ENCODE peak calls at places on chromosome 13, in eight cellular contexts. B is CD8-positive, alpha-beta T cell; O is cardiac muscle cell; D is astrocyte; Z is heart left ventricle; M is osteoblast; C is suprapubic skin; G is HAP-1. T is an unnamed sample.

GRCh38 chr13:73303858-73304257 is 245.1 kb downstream of the KLF5 start:
- DNase-seq in D (peak; percentile 62), B (no peak), O (no peak), C (no peak), G (no peak), M (no peak), Z (no peak), T (peak; percentile 92)

GRCh38 chr13:100892981-100893380 is 218.4 kb upstream of the TMTC4 start:
- DNase-seq in B (no peak), D (no peak), M (peak; percentile 36), Z (no peak), C (no peak), G (no peak), O (no peak), T (no peak)

GRCh38 chr13:109985871-109986270 is 199.5 kb upstream of the IRS2 start:
- DNase-seq in Z (no peak), G (no peak), C (no peak), B (no peak), M (no peak), O (no peak), D (no peak), T (no peak)

GRCh38 chr13:41231025-41231677 is 32.2 kb downstream of the MTRF1 start:
- DNase-seq in B (no peak), M (no peak), Z (no peak), O (no peak), G (no peak), D (no peak), C (no peak), T (no peak)

GRCh38 chr13:44088911-44089851 is 209.5 kb downstream of the LACC1 start:
- DNase-seq in C (no peak), O (no peak), D (no peak), Z (no peak), M (no peak), G (no peak), B (no peak), T (peak; percentile 53)

GRCh38 chr13:110116072-110116487 is 190.9 kb downstream of the COL4A1 start:
- DNase-seq in M (peak; percentile 95), Z (peak; percentile 63), B (peak; percentile 35), D (no peak), O (peak; percentile 90), C (no peak), G (peak; percentile 79), T (no peak)

GRCh38 chr13:95411641-95412040 is 110.4 kb upstream of the ABCC4 start:
- DNase-seq in D (peak; percentile 22), B (no peak), Z (no peak), C (no peak), O (peak; percentile 7), G (no peak), M (peak; percentile 17), T (peak; percentile 16)

GRCh38 chr13:94412870-94413269 is 66.6 kb downstream of the DCT start:
- DNase-seq in G (no peak), Z (no peak), O (no peak), M (no peak), D (peak; percentile 16), B (no peak), C (no peak), T (no peak)

GRCh38 chr13:25762288-25762687 is 289.5 kb downstream of the SHISA2 start:
- DNase-seq in D (no peak), M (no peak), Z (no peak), B (no peak), G (no peak), C (no peak), O (no peak), T (no peak)

GRCh38 chr13:105848494-105848893 is 687.0 kb downstream of the EFNB2 start:
- DNase-seq in C (no peak), O (no peak), D (peak; percentile 8), Z (no peak), M (no peak), G (no peak), B (no peak), T (peak; percentile 82)

GRCh38 chr13:105177265-105177900 is 1358.1 kb downstream of the EFNB2 start:
- DNase-seq in Z (no peak), B (no peak), O (no peak), G (no peak), C (no peak), D (no peak), M (no peak), T (no peak)

GRCh38 chr13:91647361-91647970 is 249.0 kb downstream of the GPC5 start:
- DNase-seq in M (no peak), C (no peak), Z (no peak), O (peak; percentile 22), D (peak; percentile 36), G (peak; percentile 71), B (no peak), T (no peak)

GRCh38 chr13:46529509-46529908 is 23.5 kb upstream of the LRCH1 start:
- DNase-seq in O (no peak), M (no peak), G (no peak), B (no peak), Z (no peak), D (no peak), C (no peak), T (no peak)

GRCh38 chr13:80096383-80096782 is 244.5 kb downstream of the SPRY2 start:
- DNase-seq in D (no peak), Z (no peak), G (no peak), B (no peak), C (no peak), M (no peak), O (no peak), T (no peak)

GRCh38 chr13:48772908-48773307 is 119.2 kb downstream of the CYSLTR2 start:
- DNase-seq in C (no peak), Z (no peak), B (no peak), G (no peak), M (no peak), D (no peak), O (no peak), T (no peak)

GRCh38 chr13:48492123-48493075 is 40.5 kb downstream of the RCBTB2 start:
- DNase-seq in Z (peak; percentile 88), G (no peak), C (peak; percentile 89), D (no peak), M (peak; percentile 86), B (peak; percentile 63), O (peak; percentile 91), T (peak; percentile 57)

GRCh38 chr13:95624020-95624419 is 20.5 kb downstream of the DZIP1 start:
- DNase-seq in M (no peak), O (peak; percentile 73), C (no peak), D (peak; percentile 31), B (peak; percentile 13), Z (no peak), G (peak; percentile 39), T (peak; percentile 40)

GRCh38 chr13:44967656-44968451 is 21.4 kb downstream of the NUFIP1 start:
- DNase-seq in C (no peak), B (no peak), O (peak; percentile 68), G (no peak), M (peak; percentile 58), D (no peak), Z (no peak), T (no peak)

GRCh38 chr13:90696254-90696653 is 651.2 kb upstream of the MIR17HG start:
- DNase-seq in B (no peak), C (no peak), G (no peak), O (peak; percentile 75), D (peak; percentile 83), M (no peak), Z (no peak), T (peak; percentile 76)

GRCh38 chr13:32905864-32906180 is 110.4 kb upstream of the KL start:
- DNase-seq in O (no peak), G (no peak), C (no peak), B (no peak), D (peak; percentile 43), Z (peak; percentile 42), M (no peak), T (no peak)
- H3K4me1 ChIP-seq in O (no peaks in the 10 kb centered on the region), G (no peaks in the 10 kb centered on the region), C (peaks cover 22% of the 10 kb centered on the region), B (no peaks in the 10 kb centered on the region), D (peaks cover 36% of the 10 kb centered on the region), Z (peaks cover 24% of the 10 kb centered on the region), M (peaks cover 18% of the 10 kb centered on the region), T (peaks cover 7% of the 10 kb centered on the region)

DNA sequence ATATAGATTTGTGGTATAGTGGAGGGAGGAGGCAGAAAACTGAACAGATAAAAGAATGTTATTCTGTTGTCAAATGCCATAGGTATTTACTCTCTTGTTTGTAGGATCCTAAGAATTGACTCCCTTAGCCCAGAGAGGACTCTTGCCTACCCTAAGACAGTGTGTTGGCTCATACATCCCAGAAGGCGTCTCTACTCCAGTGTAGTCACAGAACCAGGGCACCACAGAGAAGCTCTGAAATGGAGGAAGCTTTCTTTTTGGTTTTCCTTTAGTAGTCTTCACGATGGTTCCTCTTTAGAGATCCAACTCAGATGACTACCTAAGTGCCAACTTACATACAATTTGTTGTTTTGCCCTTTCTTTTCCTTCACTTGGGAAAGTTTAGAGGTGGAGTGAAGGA is 14.0 kb downstream of the GPR183 start:
- DNase-seq in B (no peak), G (no peak), O (no peak), M (no peak), Z (no peak), C (no peak), D (no peak), T (no peak)
- H3K4me1 ChIP-seq in B (peaks cover 56% of the 10 kb centered on the region), G (no peaks in the 10 kb centered on the region), O (peaks cover 9% of the 10 kb centered on the region), M (peaks cover 16% of the 10 kb centered on the region), Z (peaks cover 5% of the 10 kb centered on the region), C (peaks cover 11% of the 10 kb centered on the region), D (peaks cover 3% of the 10 kb centered on the region), T (no peaks in the 10 kb centered on the region)

GRCh38 chr13:30618186-30618937 is 642 bp downstream of the USPL1 start:
- DNase-seq in Z (no peak), D (no peak), C (peak; percentile 69), M (no peak), O (no peak), B (no peak), G (no peak), T (peak; percentile 23)
- H3K4me1 ChIP-seq in Z (peaks cover 41% of the 10 kb centered on the region), D (peaks cover 18% of the 10 kb centered on the region), C (peaks cover 39% of the 10 kb centered on the region), M (peaks cover 28% of the 10 kb centered on the region), O (peaks cover 25% of the 10 kb centered on the region), B (peaks cover 34% of the 10 kb centered on the region), G (peaks cover 13% of the 10 kb centered on the region), T (peaks cover 3% of the 10 kb centered on the region)

GRCh38 chr13:28049215-28049614 is 51.2 kb downstream of the FLT3 start:
- DNase-seq in B (no peak), Z (no peak), M (no peak), D (no peak), G (no peak), C (no peak), O (no peak), T (no peak)

GRCh38 chr13:28047784-28048388 is 52.5 kb downstream of the FLT3 start:
- DNase-seq in M (no peak), G (no peak), B (no peak), D (no peak), O (no peak), C (no peak), Z (no peak), T (peak; percentile 34)

GRCh38 chr13:28045861-28046260 is 54.5 kb downstream of the FLT3 start:
- DNase-seq in C (no peak), M (no peak), B (no peak), Z (no peak), G (no peak), O (no peak), D (no peak), T (no peak)

GRCh38 chr13:28048768-28049167 is 51.6 kb downstream of the FLT3 start:
- DNase-seq in O (no peak), D (no peak), G (no peak), C (no peak), B (no peak), M (no peak), Z (no peak), T (no peak)

DNA sequence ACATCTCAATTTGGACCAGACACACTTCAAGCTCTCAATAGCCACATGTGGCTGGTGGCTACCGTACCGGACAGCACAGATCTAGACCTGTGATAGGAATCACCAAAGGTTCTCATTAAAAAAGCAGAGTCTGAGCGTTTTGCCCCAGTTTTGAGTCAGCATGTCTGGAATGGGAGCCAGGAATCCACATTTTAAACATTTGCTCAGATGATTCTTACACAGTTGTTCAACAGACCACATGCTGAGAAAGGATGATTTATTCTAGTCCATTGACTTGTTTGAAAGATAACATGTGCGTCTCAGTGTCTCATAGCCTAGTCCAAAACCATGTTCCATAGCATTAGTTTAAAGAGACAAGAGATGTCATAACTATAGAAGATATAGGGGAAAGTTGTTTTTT is 53.4 kb downstream of the FLT3 start:
- DNase-seq in B (no peak), G (no peak), C (no peak), M (no peak), O (no peak), Z (no peak), D (peak; percentile 27), T (no peak)
- H3K4me1 ChIP-seq in B (no peaks in the 10 kb centered on the region), G (peaks cover 14% of the 10 kb centered on the region), C (no peaks in the 10 kb centered on the region), M (no peaks in the 10 kb centered on the region), O (no peaks in the 10 kb centered on the region), Z (no peaks in the 10 kb centered on the region), D (no peaks in the 10 kb centered on the region), T (no peaks in the 10 kb centered on the region)

T was measured in mammary epithelial cell.